ENCODE peak calls at places on chromosomes 3 and 15, in four cellular contexts. N is HepG2, T is A549, Y is K562. R is an unnamed sample.

GRCh38 chr3:100492810-100493140 is 356 bp downstream of the TMEM45A start:
- DNase-seq in Y (no peak), N (no peak), T (no peak), R (no peak)

GRCh38 chr15:31503256-31503655 is 176.6 kb downstream of the KLF13 start:
- DNase-seq in Y (no peak), T (no peak), N (no peak), R (no peak)

GRCh38 chr15:77027111-77027696 is 32.3 kb downstream of the PSTPIP1 start:
- DNase-seq in N (no peak), T (no peak), Y (no peak), R (peak; percentile 8)

GRCh38 chr3:23575697-23576096 is 230.1 kb upstream of the UBE2E1 start:
- DNase-seq in T (no peak), Y (no peak), N (no peak), R (no peak)

GRCh38 chr3:100710355-100711198 is 1.3 kb downstream of the TFG start:
- DNase-seq in N (peak; percentile 58), Y (peak; percentile 45), T (peak; percentile 85), R (no peak)

GRCh38 chr3:94115482-94115881 is 52.6 kb downstream of the NSUN3 start:
- DNase-seq in Y (no peak), N (no peak), T (no peak), R (no peak)

GRCh38 chr3:48588230-48588629 is 6.9 kb downstream of the COL7A1 start:
- DNase-seq in N (no peak), T (no peak), Y (no peak), R (no peak)

GRCh38 chr15:83170474-83171165 is 37.0 kb downstream of the HDGFL3 start:
- DNase-seq in T (no peak), N (no peak), Y (no peak), R (no peak)

GRCh38 chr3:27671101-27671500 is 51.0 kb downstream of the EOMES start:
- DNase-seq in Y (no peak), T (no peak), N (no peak), R (no peak)

DNA sequence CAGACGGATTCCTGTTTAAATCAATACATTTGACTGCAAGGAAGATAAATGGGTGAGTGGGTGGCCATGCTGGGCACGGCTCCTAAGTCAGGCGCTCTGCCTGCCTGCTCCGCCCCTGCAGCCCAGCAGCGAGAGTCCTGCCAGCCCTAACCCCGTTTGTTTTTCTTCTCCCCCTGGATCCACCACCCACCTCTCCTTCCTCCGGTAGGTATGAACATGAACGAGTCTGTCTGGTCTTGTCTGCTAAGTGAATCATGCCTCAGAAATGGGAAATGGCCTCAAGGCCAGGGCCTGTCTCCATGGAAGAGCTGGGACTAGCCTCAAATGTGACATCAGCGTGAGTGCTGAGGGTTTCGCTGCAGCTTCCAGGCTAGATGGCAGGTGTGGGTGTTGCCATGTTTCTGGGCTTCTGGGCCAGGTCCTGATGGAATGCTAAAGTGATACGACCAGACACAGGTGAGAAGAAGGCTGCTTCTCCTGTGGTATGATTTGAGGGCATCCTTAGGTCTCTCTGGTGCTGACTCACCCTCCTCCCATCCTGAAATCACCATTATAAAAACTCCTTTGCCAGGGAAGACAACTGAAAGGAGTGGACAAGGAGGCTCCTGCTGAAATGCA is 5.6 kb upstream of the FEM1B start:
- DNase-seq in T (peak; percentile 77), N (peak; percentile 63), Y (no peak), R (no peak)
- TF ChIP-seq HMGXB4 in T (no peak), N (no peak), Y (no peak), R (no peak)

GRCh38 chr3:45513041-45513440 is 81.5 kb upstream of the LIMD1 start:
- DNase-seq in Y (no peak), T (no peak), N (no peak), R (no peak)

GRCh38 chr3:45515999-45516804 is 78.3 kb upstream of the LIMD1 start:
- DNase-seq in Y (no peak), N (no peak), T (no peak), R (no peak)

DNA sequence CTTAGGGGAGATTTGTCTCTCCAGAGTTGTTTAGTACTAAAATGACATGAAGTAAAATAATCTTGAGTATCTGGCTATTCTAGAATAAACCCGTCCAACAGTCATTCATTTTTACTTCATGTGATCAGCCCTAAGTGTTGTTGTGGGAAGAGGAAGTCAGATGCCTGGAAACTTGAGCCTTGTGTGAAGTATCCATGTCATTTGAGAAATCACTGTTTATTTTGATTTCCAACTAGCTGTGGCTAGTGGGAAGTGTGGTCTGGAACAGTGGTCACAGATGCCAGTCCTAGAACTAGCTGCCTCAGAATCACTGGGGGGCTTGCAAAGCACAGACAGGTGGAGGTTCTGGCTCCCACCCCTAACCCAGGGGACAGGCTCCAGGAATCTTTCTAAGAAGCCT is 77.7 kb upstream of the LIMD1 start:
- DNase-seq in N (no peak), Y (no peak), T (no peak), R (no peak)
- TF ChIP-seq HMGXB4 in N (no peak), Y (no peak), T (no peak), R (no peak)

GRCh38 chr3:125608419-125608818 is 13.1 kb upstream of the OSBPL11 start:
- DNase-seq in Y (no peak), T (no peak), N (no peak), R (no peak)
- TF ChIP-seq HMGXB4 in Y (no peak), T (no peak), N (no peak), R (no peak)

DNA sequence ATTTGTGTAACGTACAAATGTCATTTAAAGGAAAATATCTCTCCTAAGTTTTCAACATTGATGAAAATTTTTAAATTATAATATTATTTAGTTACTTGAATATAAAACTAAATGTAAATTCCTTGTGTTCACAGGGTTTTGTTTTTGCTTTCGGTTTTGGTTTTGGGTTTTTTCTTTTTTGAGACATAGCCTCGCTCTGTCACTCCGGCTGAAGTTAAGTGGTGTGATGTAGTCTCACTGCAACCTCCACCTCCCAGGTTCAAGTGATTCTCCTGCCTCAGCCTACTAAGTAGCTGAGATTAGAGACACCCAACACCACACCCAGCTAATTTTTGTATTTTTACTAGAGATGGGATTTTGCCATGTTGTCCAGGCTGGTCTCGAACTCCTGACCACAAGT is 79.3 kb upstream of the TCF12 start:
- DNase-seq in T (no peak), Y (no peak), N (no peak), R (no peak)
- TF ChIP-seq HMGXB4 in T (no peak), Y (no peak), N (no peak), R (no peak)

DNA sequence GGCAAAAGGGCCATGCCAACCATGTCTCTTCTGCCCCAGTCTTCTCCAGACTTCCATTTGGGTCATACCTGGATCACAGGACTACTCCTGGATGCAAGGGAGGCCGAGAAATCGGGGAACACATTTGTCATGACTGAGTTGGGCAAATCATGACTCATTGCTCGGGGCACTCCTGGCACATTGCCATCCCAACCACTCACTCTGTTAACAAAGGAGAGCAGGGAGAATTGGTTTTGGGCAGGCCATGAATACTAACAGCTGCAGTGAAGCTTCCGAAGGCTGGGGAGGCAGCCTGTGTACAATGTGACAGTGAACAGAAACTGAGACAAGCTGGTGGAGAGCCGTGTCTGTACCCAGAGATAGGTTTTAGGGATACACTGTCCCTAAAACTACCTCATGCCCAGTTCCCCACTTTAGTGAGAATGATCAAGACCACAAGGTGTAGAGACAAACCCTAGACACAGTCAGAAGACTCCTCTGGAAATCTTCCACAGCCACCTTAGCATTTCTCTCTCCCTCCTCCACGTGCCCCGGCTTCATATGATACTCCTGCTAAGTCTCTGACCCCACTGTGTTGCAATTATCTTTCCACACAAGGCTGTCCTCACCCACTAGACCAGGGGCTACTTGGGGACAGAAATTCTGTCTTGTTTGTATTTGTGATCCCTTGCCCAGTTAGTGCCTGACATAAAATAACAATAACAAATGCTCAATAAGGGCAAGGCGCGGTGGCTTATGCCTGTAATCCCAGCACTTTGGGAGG is 10.5 kb upstream of the BUB1B start:
- DNase-seq in N (peak; percentile 14), Y (no peak), T (no peak), R (no peak)
- TF ChIP-seq HMGXB4 in N (no peak), Y (no peak), T (no peak), R (no peak)

DNA sequence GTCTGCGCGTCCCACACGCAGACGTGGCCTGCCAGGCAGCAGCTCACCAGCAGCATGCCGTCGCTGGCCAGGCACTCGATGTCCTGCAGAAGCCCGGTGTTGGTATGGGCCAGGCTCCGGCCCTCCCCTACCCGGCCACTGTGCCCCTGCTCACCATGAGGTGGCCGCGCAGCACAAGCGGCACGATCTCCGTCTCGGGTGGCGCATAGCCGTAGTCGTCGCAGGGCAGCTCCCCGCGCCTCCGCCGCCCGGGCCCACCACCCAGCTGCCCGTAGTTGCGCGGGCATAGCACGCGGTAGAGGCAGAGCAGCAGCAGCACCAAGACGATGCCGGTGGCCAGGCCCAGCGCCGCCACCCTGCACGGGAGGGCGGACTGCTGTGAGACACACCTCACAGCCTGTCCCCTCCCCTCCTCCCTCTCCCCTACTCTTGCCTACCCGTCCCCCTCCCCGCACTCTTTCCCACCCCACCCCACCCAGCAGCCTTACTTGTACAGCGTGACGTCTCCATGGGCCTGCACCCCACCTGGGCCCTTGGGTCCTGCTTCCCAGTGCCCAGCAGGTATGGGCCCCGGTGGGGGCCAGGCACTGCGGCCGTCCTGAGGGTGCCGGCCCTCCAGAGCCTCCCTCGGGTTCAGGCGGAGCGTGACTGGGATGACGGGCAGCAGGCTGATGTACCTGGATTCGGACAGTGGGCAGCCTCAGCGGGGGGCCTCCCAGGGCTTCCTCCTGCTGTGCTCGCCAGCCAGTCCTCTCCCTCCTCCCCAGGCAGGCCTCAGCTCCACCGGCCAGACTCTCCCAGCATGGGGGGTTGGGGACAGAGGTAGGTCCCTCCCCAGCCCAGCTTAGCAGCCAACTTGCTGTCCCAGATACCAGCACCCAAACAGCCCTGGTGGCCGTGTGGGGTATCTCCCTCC is 37.6 kb downstream of the PTPN23 start:
- DNase-seq in T (peak; percentile 40), Y (no peak), N (no peak), R (no peak)
- TF ChIP-seq HMGXB4 in T (no peak), Y (no peak), N (no peak), R (no peak)

DNA sequence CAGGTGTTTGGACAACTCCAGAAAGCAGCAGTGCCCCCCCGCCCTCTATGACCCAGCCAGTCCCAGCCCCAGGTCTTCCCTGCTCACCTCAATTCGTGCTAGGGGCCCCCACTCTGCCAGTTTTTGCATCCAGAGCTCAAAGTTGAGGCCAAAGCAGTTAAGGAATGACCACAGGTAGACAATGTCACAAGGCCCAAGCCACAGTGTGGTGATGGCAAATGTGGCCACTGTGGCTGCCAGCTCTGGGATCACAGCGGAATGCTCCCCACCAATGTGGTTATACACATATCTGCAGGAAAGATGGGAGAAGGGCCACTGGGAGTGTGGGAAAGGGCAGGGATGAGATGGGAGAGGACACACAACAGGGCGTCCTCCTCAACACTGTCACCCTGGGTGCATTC is 8.2 kb downstream of the KLHL40 start:
- DNase-seq in N (no peak), Y (no peak), T (no peak), R (no peak)
- TF ChIP-seq HMGXB4 in N (no peak), Y (no peak), T (no peak), R (no peak)

DNA sequence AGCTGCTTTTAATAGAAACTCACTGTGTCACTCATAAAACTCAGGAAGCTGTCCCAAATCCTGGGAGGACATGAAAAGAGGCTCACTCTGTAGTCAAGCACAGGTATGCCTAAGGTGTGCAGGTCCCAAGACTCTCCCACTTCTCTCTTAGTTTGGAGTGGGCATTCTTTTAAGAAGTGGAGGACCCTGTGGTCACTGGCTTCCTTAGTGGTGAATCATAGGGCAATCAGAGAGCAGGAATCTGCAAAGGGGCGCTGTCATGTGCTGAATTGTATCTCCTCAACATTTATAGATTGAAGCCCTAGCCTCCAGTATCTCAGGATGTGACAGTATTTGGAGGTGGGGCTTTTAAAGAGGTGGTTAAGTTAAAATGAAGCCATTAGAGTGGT is 47.2 kb upstream of the ZBTB38 start:
- DNase-seq in T (no peak), N (no peak), Y (no peak), R (no peak)
- TF ChIP-seq HMGXB4 in T (no peak), N (no peak), Y (no peak), R (no peak)